ENCODE peak calls at places on chromosomes 5 and 9, in four cellular contexts. One of them, this sample, is unnamed.

GRCh38 chr5:74918232-74918669 is 52.1 kb upstream of the FAM169A start:
- DNase-seq in HepG2: peak
- DNase-seq in GM12878: no peak
- DNase-seq in K562: no peak
- DNase-seq in this sample: no peak

GRCh38 chr9:2608276-2608675 is 13.3 kb upstream of the VLDLR start:
- DNase-seq in HepG2: no peak
- DNase-seq in GM12878: no peak
- DNase-seq in K562: no peak
- DNase-seq in this sample: no peak

GRCh38 chr5:14097998-14098471 is 45.1 kb upstream of the TRIO start:
- DNase-seq in HepG2: no peak
- DNase-seq in GM12878: no peak
- DNase-seq in K562: no peak
- DNase-seq in this sample: no peak

GRCh38 chr5:59793000-59793399 is 100.5 kb downstream of the PDE4D start:
- DNase-seq in HepG2: peak
- DNase-seq in GM12878: no peak
- DNase-seq in K562: no peak
- DNase-seq in this sample: no peak

GRCh38 chr9:129412814-129413536 is 207.9 kb downstream of the C9orf50 start:
- DNase-seq in HepG2: no peak
- DNase-seq in GM12878: no peak
- DNase-seq in K562: peak
- DNase-seq in this sample: peak

GRCh38 chr5:144125163-144125726 is 45.2 kb downstream of the YIPF5 start:
- DNase-seq in HepG2: no peak
- DNase-seq in GM12878: no peak
- DNase-seq in K562: no peak
- DNase-seq in this sample: no peak

GRCh38 chr9:21153688-21154608 is 12.3 kb upstream of the IFNW1 start:
- DNase-seq in HepG2: no peak
- DNase-seq in GM12878: no peak
- DNase-seq in K562: no peak
- DNase-seq in this sample: peak

GRCh38 chr9:131334568-131335105 is 45.1 kb downstream of the PLPP7 start:
- DNase-seq in HepG2: no peak
- DNase-seq in GM12878: no peak
- DNase-seq in K562: peak
- DNase-seq in this sample: no peak

GRCh38 chr5:175825906-175826305 is 45.5 kb upstream of the CPLX2 start:
- DNase-seq in HepG2: no peak
- DNase-seq in GM12878: no peak
- DNase-seq in K562: no peak
- DNase-seq in this sample: no peak

GRCh38 chr9:136845465-136846261 is 3.4 kb downstream of the AJM1 start:
- DNase-seq in HepG2: no peak
- DNase-seq in GM12878: no peak
- DNase-seq in K562: no peak
- DNase-seq in this sample: no peak

GRCh38 chr5:43063731-43064171 is 23.6 kb upstream of the ANXA2R start:
- DNase-seq in HepG2: no peak
- DNase-seq in GM12878: no peak
- DNase-seq in K562: peak
- DNase-seq in this sample: no peak

GRCh38 chr5:63011158-63011557 is 432.5 kb downstream of the LRRC70 start:
- DNase-seq in HepG2: no peak
- DNase-seq in GM12878: no peak
- DNase-seq in K562: no peak
- DNase-seq in this sample: no peak

GRCh38 chr5:114477816-114478330 is 116.0 kb downstream of the KCNN2 start:
- DNase-seq in HepG2: no peak
- DNase-seq in GM12878: no peak
- DNase-seq in K562: no peak
- DNase-seq in this sample: no peak

GRCh38 chr9:20032413-20033006 is 243.7 kb upstream of the SLC24A2 start:
- DNase-seq in HepG2: no peak
- DNase-seq in GM12878: no peak
- DNase-seq in K562: no peak
- DNase-seq in this sample: no peak

GRCh38 chr9:128414461-128414860 is 6.2 kb upstream of the CERCAM start:
- DNase-seq in HepG2: peak
- DNase-seq in GM12878: no peak
- DNase-seq in K562: peak
- DNase-seq in this sample: no peak

GRCh38 chr9:100070071-100070470 is 28.7 kb downstream of the ERP44 start:
- DNase-seq in HepG2: no peak
- DNase-seq in GM12878: no peak
- DNase-seq in K562: no peak
- DNase-seq in this sample: no peak

GRCh38 chr9:100064872-100065581 is 33.8 kb downstream of the ERP44 start:
- DNase-seq in HepG2: no peak
- DNase-seq in GM12878: no peak
- DNase-seq in K562: no peak
- DNase-seq in this sample: no peak

GRCh38 chr9:100063185-100063584 is 35.6 kb downstream of the ERP44 start:
- DNase-seq in HepG2: no peak
- DNase-seq in GM12878: no peak
- DNase-seq in K562: no peak
- DNase-seq in this sample: no peak

GRCh38 chr9:100070642-100071041 is 28.2 kb downstream of the ERP44 start:
- DNase-seq in HepG2: no peak
- DNase-seq in GM12878: no peak
- DNase-seq in K562: peak
- DNase-seq in this sample: no peak

DNA sequence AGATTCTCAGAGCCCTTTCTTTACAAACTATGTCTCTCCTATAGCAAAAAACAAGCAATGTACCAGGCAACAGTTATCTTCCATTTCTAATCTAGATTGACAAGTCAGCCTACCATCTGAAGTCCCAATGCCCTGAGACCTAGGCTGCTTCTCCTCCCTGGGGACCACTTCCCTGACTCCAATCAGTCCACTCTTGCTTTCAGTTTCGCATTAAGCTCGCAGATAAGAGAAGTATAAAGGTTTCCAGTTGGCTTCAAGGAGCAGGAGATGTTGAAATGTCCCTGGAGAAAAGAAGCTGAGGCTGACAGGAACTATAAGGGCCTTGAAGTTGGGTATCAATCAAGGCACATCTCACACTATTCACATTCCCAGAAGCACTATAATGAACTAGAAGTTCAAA is 32.3 kb downstream of the ERP44 start:
- DNase-seq in HepG2: no peak
- DNase-seq in GM12878: peak
- DNase-seq in K562: no peak
- DNase-seq in this sample: peak
- TF ChIP-seq SP1 in HepG2: no peak
- TF ChIP-seq SP1 in GM12878: no peak
- TF ChIP-seq SP1 in K562: no peak
- TF ChIP-seq SP1 in this sample: no peak

GRCh38 chr5:1020461-1020961 is 11.9 kb downstream of the NKD2 start:
- DNase-seq in HepG2: no peak
- DNase-seq in GM12878: no peak
- DNase-seq in K562: no peak
- DNase-seq in this sample: no peak

GRCh38 chr5:1018596-1018995 is 10.0 kb downstream of the NKD2 start:
- DNase-seq in HepG2: no peak
- DNase-seq in GM12878: no peak
- DNase-seq in K562: no peak
- DNase-seq in this sample: no peak

GRCh38 chr5:1019001-1019651 is 10.5 kb downstream of the NKD2 start:
- DNase-seq in HepG2: no peak
- DNase-seq in GM12878: no peak
- DNase-seq in K562: no peak
- DNase-seq in this sample: no peak

GRCh38 chr5:1017691-1018455 is 9.3 kb downstream of the NKD2 start:
- DNase-seq in HepG2: no peak
- DNase-seq in GM12878: no peak
- DNase-seq in K562: no peak
- DNase-seq in this sample: no peak

DNA sequence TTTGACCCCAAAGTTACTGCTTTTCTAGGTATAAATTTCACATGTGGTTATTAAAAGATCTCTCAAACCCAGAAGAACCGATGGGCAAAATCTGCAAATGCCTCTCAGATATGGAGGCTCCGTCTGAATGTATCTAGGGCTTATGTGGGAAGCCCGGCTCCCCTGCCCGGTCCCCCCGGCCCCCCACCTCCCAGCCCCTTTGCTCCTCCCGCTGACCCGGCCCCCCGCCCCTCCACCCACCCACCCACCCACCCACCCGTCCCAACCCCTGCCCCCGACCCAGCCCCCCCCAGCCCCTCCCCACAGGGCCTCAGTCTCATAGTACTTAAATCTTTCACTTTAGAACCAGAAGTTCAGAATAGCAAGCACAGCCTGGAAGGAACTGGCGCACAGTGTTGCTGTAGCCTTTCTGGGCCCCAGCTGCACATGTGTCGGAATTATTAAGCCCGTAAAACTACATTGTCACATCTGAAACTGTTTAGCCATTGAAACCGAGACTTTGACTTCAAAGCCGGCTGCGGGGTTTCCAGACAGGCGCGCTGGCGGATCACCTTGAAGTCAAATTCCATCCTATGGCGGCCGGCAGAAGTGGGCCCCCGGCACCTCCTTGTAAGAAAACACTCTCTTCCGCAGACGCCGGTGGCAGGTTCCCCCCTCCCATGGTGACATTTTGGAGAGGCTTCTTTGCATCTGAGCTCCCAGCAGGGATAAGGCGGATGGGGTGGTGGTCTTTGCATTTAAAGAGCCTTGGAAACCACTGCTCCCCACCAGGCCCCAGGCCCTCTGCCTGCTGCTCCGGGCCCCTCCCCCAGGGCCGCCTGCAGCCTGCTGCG is 12.8 kb downstream of the NKD2 start:
- DNase-seq in HepG2: no peak
- DNase-seq in GM12878: no peak
- DNase-seq in K562: no peak
- DNase-seq in this sample: no peak
- TF ChIP-seq BHLHE40 in HepG2: no peak
- TF ChIP-seq BHLHE40 in GM12878: no peak
- TF ChIP-seq BHLHE40 in K562: no peak
- TF ChIP-seq BHLHE40 in this sample: no peak

DNA sequence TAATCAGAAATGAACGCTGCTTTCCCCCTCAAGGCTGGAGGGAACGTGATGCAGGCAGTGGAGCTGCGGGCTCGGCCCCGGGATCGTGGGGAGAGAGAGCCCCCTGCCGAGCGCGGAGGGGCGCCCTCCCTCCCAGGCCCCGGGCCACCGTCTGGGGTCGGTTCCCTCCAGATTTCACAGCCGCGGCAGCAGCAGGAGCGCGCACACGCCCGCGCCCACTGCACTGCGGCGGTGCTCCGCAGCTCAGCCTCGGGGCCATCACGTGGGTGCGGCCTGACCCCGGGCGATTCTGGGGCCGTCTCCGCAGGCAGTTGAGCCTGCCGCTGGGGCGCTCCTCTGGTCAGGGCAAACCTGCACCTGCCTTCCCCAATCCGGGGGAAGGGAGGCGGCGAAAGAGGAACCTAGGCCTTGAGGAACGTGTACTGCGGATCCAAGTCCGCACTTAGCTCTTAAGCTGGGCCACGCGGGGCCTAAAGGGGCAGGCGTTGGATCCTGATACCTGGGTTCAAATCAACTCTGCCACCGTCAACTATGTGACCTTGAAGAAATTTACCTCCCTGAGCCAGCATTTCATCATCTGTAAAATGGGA is 9.4 kb upstream of the DELE1 start:
- DNase-seq in HepG2: no peak
- DNase-seq in GM12878: no peak
- DNase-seq in K562: peak
- DNase-seq in this sample: peak
- TF ChIP-seq SP1 in HepG2: no peak
- TF ChIP-seq SP1 in GM12878: no peak
- TF ChIP-seq SP1 in K562: peak
- TF ChIP-seq SP1 in this sample: no peak

GRCh38 chr5:352639-353598 is 31.4 kb downstream of the AHRR start:
- DNase-seq in HepG2: no peak
- DNase-seq in GM12878: no peak
- DNase-seq in K562: no peak
- DNase-seq in this sample: no peak

GRCh38 chr5:353599-354580 is 32.4 kb downstream of the AHRR start:
- DNase-seq in HepG2: no peak
- DNase-seq in GM12878: no peak
- DNase-seq in K562: no peak
- DNase-seq in this sample: no peak

GRCh38 chr5:351911-352225 is 30.4 kb downstream of the AHRR start:
- DNase-seq in HepG2: no peak
- DNase-seq in GM12878: no peak
- DNase-seq in K562: peak
- DNase-seq in this sample: peak

GRCh38 chr5:354581-355378 is 33.3 kb downstream of the AHRR start:
- DNase-seq in HepG2: no peak
- DNase-seq in GM12878: no peak
- DNase-seq in K562: no peak
- DNase-seq in this sample: no peak

DNA sequence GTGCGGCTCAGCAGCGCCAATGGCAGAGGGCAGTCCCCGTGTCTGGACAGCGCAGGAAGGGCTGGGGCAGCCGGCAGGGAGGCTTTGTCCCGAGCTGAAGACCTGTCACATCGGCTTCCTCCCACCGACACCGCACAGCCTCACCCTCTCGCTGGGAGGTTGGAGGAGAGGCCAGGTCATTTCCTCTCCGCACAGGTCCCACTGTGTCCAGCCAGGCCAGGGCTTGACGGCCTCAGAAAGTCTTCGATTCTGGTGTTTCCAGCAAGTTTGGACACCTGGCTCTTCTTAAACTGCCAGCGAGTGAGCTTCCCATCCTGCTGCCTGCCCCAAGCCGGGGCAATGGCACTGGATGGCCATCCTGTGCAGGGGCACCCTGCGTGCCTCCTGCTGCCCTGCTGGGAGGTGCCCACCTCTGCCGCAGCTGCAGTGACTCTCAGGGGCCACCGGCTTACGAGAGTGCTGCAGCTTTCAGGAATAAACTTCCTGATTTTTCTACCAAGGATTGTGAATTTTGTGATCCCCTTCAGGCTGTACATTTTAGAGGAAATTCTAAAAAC is 33.9 kb downstream of the AHRR start:
- DNase-seq in HepG2: no peak
- DNase-seq in GM12878: no peak
- DNase-seq in K562: no peak
- DNase-seq in this sample: no peak
- TF ChIP-seq BHLHE40 in HepG2: no peak
- TF ChIP-seq BHLHE40 in GM12878: no peak
- TF ChIP-seq BHLHE40 in K562: no peak
- TF ChIP-seq BHLHE40 in this sample: no peak

DNA sequence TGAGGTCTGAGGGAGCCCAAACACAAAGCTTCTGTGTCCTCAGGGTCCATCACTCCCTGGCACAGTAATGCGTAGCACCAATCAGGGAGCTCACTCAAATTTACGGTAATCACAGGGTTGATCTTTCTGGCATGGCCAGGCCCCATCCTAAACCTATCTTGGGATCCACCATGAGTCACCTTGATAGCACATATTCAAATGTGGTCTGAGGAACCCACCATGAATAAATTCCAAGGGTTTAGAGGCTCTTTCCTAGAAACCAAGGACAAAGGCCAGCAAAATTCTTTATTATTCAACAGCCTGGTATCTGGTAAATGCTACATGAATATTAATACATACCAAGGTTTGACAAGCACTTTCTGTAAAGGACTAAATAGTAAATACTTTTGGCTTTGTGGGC is 254.5 kb downstream of the TLR4 start:
- DNase-seq in HepG2: no peak
- DNase-seq in GM12878: no peak
- DNase-seq in K562: no peak
- DNase-seq in this sample: no peak
- TF ChIP-seq SP1 in HepG2: no peak
- TF ChIP-seq SP1 in GM12878: no peak
- TF ChIP-seq SP1 in K562: no peak
- TF ChIP-seq SP1 in this sample: no peak